ENCODE peak calls at places on chromosomes 12 and 14, in six cellular contexts. T, V, X, J, S and E are unnamed samples.

GRCh38 chr14:102323102-102323501 is 3.6 kb downstream of the ZNF839 start:
- DNase-seq in J (peak), S (peak), X (no peak), T (no peak), V (no peak), E (no peak)

GRCh38 chr14:75645051-75645450 is 15.6 kb downstream of the ERG28 start:
- DNase-seq in X (no peak), S (no peak), T (no peak), V (no peak), J (no peak), E (no peak)

GRCh38 chr12:4214912-4215861 is 58.4 kb upstream of the CCND2 start:
- DNase-seq in S (peak), V (no peak), X (peak), J (no peak), T (peak), E (no peak)

GRCh38 chr14:101116486-101117130 is 213.1 kb upstream of the RTL1 start:
- DNase-seq in V (no peak), X (no peak), J (no peak), S (no peak), T (no peak), E (no peak)

GRCh38 chr12:5085896-5086295 is 42.2 kb downstream of the KCNA5 start:
- DNase-seq in V (no peak), J (peak), T (no peak), X (no peak), S (peak), E (no peak)

GRCh38 chr12:45475594-45475993 is 253.9 kb upstream of the ARID2 start:
- DNase-seq in S (no peak), V (no peak), J (no peak), X (no peak), T (no peak), E (no peak)

GRCh38 chr12:75868501-75868900 is 163.1 kb downstream of the PHLDA1 start:
- DNase-seq in J (no peak), S (no peak), X (no peak), T (no peak), V (no peak), E (no peak)

GRCh38 chr12:122981587-122982493 is 1.4 kb downstream of the ARL6IP4 start:
- DNase-seq in S (no peak), V (no peak), X (no peak), T (no peak), J (no peak), E (no peak)

GRCh38 chr14:75277000-75277795 is 1.4 kb upstream of the FOS start:
- DNase-seq in J (peak), T (peak), V (peak), X (peak), S (peak), E (peak)

GRCh38 chr14:28769358-28769757 is 2.8 kb downstream of the FOXG1 start:
- DNase-seq in S (no peak), X (no peak), V (no peak), J (no peak), T (no peak), E (no peak)

GRCh38 chr12:14399871-14400270 is 34.4 kb downstream of the ATF7IP start:
- DNase-seq in X (no peak), T (no peak), S (peak), V (no peak), J (peak), E (no peak)

GRCh38 chr12:52043386-52044212 is 7.6 kb upstream of the NR4A1 start:
- DNase-seq in T (no peak), V (no peak), X (no peak), J (no peak), S (no peak), E (no peak)

GRCh38 chr14:65333926-65334687 is 78.4 kb upstream of the FUT8 start:
- DNase-seq in S (peak), J (peak), V (no peak), T (no peak), X (no peak), E (no peak)

GRCh38 chr12:32265920-32266319 is 133.4 kb upstream of the FGD4 start:
- DNase-seq in J (no peak), T (no peak), S (no peak), X (no peak), V (no peak), E (no peak)

GRCh38 chr12:32265461-32265860 is 133.9 kb upstream of the FGD4 start:
- DNase-seq in X (no peak), T (no peak), S (no peak), J (no peak), V (no peak), E (no peak)

GRCh38 chr12:32264995-32265394 is 134.4 kb upstream of the FGD4 start:
- DNase-seq in T (no peak), V (no peak), X (peak), S (peak), J (no peak), E (no peak)

GRCh38 chr12:32257695-32258496 is 141.5 kb upstream of the FGD4 start:
- DNase-seq in T (no peak), V (no peak), S (no peak), J (no peak), X (no peak), E (no peak)

DNA sequence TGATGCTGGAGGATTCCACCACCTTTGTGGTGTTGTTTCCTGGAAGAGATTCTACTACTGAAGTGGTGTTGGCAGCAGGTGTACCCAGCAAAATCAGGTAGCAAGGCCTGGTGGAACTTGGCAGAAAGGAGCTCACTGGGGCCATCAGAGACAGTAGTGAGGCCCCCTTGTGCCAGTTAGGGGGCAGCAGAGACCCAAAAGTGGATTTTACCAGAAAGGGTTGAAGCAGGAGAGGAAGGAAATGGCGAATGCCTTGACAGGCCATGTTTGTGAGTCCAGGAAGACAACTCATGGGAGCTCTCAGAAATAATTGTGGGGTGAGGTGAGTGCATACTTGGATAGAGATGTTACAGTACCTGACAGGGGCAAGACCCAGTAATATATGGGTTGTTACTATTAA is 137.7 kb upstream of the FGD4 start:
- DNase-seq in J (no peak), V (no peak), S (no peak), T (no peak), X (no peak), E (no peak)
- TF ChIP-seq CTCF in J (no peak), V (no peak), S (peak), T (peak), X (peak), E (peak)

GRCh38 chr12:102479984-102480383 is 379 bp downstream of the IGF1 start:
- DNase-seq in S (no peak), V (no peak), T (no peak), J (no peak), X (no peak), E (no peak)

GRCh38 chr12:102479099-102479887 is 1.1 kb downstream of the IGF1 start:
- DNase-seq in T (no peak), V (no peak), S (peak), X (peak), J (peak), E (no peak)

GRCh38 chr12:102481705-102482104 is 1.3 kb upstream of the IGF1 start:
- DNase-seq in J (no peak), T (no peak), X (no peak), V (no peak), S (no peak), E (no peak)

GRCh38 chr12:102478416-102479098 is 1.8 kb downstream of the IGF1 start:
- DNase-seq in X (peak), S (no peak), T (peak), J (no peak), V (no peak), E (no peak)

DNA sequence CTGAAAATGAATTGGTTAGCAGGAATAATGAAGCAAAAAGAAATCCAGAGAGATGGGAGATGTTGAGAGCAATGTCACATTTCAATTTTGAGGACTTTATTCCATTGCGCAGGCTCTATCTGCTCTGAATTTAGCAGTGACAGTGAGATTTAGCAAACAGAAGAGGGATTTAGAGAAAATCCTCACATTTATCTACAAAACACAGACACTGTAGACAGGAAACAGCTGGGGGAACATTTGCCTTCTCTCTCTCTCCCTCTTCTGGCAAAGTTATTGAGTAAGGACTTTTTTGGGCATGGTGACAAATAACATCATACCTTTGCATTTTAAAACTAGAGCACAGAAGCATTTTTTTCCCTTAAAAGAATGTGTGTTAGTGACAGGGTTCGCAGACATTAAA is at the start of gene IGF1:
- DNase-seq in T (no peak), X (no peak), V (no peak), J (peak), S (peak), E (no peak)
- TF ChIP-seq CTCF in T (no peak), X (no peak), V (no peak), J (peak), S (peak), E (no peak)

DNA sequence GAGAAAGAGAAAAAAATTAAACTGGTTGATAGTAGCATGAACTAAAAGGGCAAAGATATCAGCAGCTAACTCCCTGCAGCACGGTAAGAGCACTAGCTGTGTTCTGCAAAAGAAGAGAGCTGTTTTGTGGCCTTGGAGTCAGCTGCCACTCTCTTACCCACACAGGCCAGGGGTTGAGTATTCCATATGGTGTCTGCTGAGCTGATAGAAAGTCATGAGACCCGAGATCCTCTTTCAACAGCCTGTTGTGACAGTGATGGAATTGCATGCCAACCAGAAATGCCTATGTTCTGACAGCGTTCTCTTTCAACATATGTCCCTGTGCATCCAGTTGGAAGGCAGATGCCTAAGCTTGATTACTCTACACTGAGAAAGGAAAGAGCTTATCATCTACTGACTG is 39.9 kb downstream of the TMTC1 start:
- DNase-seq in J (no peak), T (no peak), X (no peak), S (peak), V (no peak), E (no peak)
- TF ChIP-seq CTCF in J (no peak), T (no peak), X (no peak), S (no peak), V (no peak), E (no peak)

DNA sequence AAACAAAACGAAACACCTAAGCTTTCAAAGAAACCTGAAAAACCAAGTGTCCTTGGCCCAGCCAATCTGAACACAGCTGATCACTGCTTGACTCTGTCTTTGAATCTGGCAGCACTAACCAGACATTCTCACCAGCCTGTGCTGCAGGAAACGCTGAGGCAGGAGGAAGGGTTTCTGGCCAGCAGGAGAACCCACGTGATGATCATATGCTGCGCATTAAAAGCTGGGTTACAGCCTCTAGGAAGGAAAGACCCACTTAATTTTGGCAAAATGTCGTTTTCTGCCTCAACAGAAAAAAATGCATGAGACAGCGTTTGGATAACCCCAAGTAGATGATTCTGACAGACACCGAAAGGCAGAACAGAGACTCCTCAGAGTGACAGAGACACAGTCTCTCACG is 9.8 kb downstream of the APPL2 start:
- DNase-seq in V (no peak), X (peak), S (peak), J (peak), T (no peak), E (no peak)
- TF ChIP-seq CTCF in V (no peak), X (no peak), S (no peak), J (peak), T (no peak), E (no peak)

GRCh38 chr12:31959701-31960391 is 631 bp downstream of the RESF1 start:
- DNase-seq in J (peak), V (peak), S (peak), X (peak), T (no peak), E (peak)
- TF ChIP-seq CTCF in J (no peak), V (no peak), S (peak), X (no peak), T (no peak), E (peak)

GRCh38 chr14:22378181-22378580 is 210.8 kb downstream of the DAD1 start:
- DNase-seq in V (no peak), X (no peak), J (no peak), T (no peak), S (no peak), E (no peak)

GRCh38 chr14:22380511-22381455 is 208.2 kb downstream of the DAD1 start:
- DNase-seq in X (no peak), V (no peak), S (no peak), J (peak), T (no peak), E (no peak)

GRCh38 chr14:22370084-22370847 is 218.8 kb downstream of the DAD1 start:
- DNase-seq in V (no peak), T (no peak), S (no peak), X (no peak), J (peak), E (no peak)

GRCh38 chr14:22379727-22380126 is 209.3 kb downstream of the DAD1 start:
- DNase-seq in S (no peak), T (no peak), X (no peak), J (peak), V (no peak), E (no peak)

GRCh38 chr14:22375321-22375930 is 213.6 kb downstream of the DAD1 start:
- DNase-seq in X (peak), V (no peak), J (peak), S (peak), T (no peak), E (peak)
- TF ChIP-seq CTCF in X (peak), V (no peak), J (peak), S (peak), T (peak), E (peak)

DNA sequence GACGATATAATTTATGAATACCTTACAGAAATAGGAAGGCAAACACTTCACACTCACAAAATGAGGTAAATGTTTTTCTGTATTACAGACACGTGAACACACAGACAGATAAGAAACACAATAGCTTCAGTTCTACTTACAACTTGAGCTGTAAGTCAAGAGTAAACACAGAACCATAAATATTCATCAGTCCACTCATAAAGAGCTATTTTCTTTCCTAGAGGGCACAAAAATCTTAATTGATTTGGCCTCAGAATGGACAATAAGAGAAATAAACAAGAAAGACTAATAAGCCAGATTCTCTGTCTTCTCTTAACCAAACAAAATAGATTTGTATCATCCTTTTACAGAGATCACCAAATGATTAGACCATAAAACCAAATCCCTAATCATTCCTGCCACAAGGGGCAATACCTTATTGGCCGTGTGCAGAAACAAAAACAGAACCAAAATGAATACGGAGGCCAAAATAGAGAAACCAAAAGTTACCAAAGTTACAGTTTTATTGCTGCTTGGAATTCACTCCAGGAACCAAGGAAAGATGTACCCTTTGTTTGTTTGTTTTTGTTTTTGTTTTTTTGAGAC is 38.1 kb upstream of the GARIN2 start:
- DNase-seq in X (no peak), S (peak), J (no peak), T (no peak), V (no peak), E (no peak)
- TF ChIP-seq CTCF in X (no peak), S (peak), J (peak), T (peak), V (no peak), E (peak)

DNA sequence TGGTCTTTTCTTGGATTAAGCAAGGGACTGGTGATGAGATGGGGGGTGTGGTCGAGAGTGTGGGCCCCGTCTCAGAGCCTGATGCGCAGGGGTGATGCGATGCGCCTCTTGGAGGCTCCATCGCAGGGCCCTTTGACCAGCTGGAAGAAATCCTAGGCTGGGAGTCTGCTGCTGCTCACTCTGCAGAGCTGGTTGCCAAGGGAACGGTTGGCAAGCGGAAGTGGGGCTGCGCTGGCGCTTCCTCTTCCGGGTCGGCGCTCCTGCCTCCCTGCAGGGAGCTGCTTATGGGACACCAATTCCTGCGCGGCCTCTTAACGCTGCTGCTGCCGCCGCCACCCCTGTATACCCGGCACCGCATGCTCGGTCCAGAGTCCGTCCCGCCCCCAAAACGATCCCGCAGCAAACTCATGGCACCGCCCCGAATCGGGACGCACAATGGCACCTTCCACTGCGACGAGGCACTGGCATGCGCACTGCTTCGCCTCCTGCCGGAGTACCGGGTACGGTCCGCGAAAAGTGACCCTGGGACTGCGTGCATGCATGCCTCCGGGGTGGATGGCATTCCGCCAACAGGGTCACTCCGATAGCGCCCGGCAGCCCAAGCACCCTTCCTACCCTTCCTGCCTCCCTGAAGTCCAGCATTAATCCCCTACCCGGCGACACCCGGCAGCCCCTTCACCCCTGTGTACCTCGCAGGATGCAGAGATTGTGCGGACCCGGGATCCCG is at the start of gene MYG1:
- DNase-seq in S (peak), J (peak), X (peak), T (peak), V (peak), E (peak)
- TF ChIP-seq CTCF in S (peak), J (no peak), X (no peak), T (peak), V (no peak), E (peak)

GRCh38 chr12:81797100-81797499 is 38.0 kb upstream of the PPFIA2 start:
- DNase-seq in S (peak), V (no peak), T (no peak), X (no peak), J (no peak), E (no peak)
- TF ChIP-seq CTCF in S (peak), V (no peak), T (peak), X (no peak), J (peak), E (peak)